ENCODE peak calls at places on chromosome 2, in four cellular contexts. H is AG09309, A is AG10803, P is WTC11. V is an unnamed sample.
A peak's percentile ranks its signal among the peaks of the same experiment; 100 is the strongest.

GRCh38 chr2:199850718-199851498 is at the start of gene FTCDNL1:
- DNase-seq in H (no peak), A (peak; percentile 51), P (peak; percentile 69), V (peak; percentile 64)

GRCh38 chr2:20590704-20591515 is 60.0 kb downstream of the HS1BP3 start:
- DNase-seq in H (no peak), A (peak; percentile 42), P (no peak), V (no peak)

GRCh38 chr2:221309888-221310287 is 262.2 kb downstream of the EPHA4 start:
- DNase-seq in H (no peak), A (no peak), P (no peak), V (no peak)

GRCh38 chr2:12501469-12502147 is 215.1 kb upstream of the TRIB2 start:
- DNase-seq in H (no peak), A (no peak), P (no peak), V (no peak)

GRCh38 chr2:189639003-189639609 is 22.2 kb upstream of the ASNSD1 start:
- DNase-seq in H (no peak), A (no peak), P (no peak), V (no peak)

GRCh38 chr2:45857848-45858520 is 206.5 kb downstream of the PRKCE start:
- DNase-seq in H (no peak), A (no peak), P (no peak), V (no peak)

GRCh38 chr2:199668648-199669047 is 182.3 kb downstream of the FTCDNL1 start:
- DNase-seq in H (no peak), A (no peak), P (no peak), V (no peak)

GRCh38 chr2:8002765-8003393 is 679.0 kb upstream of the ID2 start:
- DNase-seq in H (no peak), A (no peak), P (no peak), V (no peak)

GRCh38 chr2:61460168-61460567 is 10.7 kb downstream of the USP34 start:
- DNase-seq in H (peak; percentile 58), A (peak; percentile 80), P (no peak), V (no peak)

GRCh38 chr2:156956161-156956560 is 301.3 kb upstream of the GALNT5 start:
- DNase-seq in H (no peak), A (no peak), P (no peak), V (no peak)

GRCh38 chr2:165144315-165144714 is 59.5 kb downstream of the SCN3A start:
- DNase-seq in H (no peak), A (no peak), P (no peak), V (no peak)

GRCh38 chr2:120465989-120466703 is 120.2 kb downstream of the INHBB start:
- DNase-seq in H (no peak), A (no peak), P (peak; percentile 81), V (peak; percentile 53)

GRCh38 chr2:133213651-133214050 is 354.6 kb downstream of the NCKAP5 start:
- DNase-seq in H (no peak), A (no peak), P (no peak), V (no peak)

GRCh38 chr2:74290466-74291216 is 52.6 kb downstream of the SLC4A5 start:
- DNase-seq in H (no peak), A (no peak), P (no peak), V (no peak)

GRCh38 chr2:167258712-167259111 is 370.4 kb downstream of the XIRP2 start:
- DNase-seq in H (no peak), A (no peak), P (no peak), V (no peak)

GRCh38 chr2:157345647-157346389 is 20.2 kb upstream of the ERMN start:
- DNase-seq in H (no peak), A (no peak), P (no peak), V (no peak)

GRCh38 chr2:164061129-164061746 is 325.4 kb upstream of the FIGN start:
- DNase-seq in H (no peak), A (peak; percentile 22), P (peak; percentile 77), V (peak; percentile 63)

GRCh38 chr2:234412726-234413125 is 84.2 kb downstream of the ARL4C start:
- DNase-seq in H (peak; percentile 34), A (peak; percentile 75), P (no peak), V (no peak)

GRCh38 chr2:75025216-75025615 is 66.8 kb downstream of the POLE4 start:
- DNase-seq in H (no peak), A (no peak), P (no peak), V (no peak)

GRCh38 chr2:7927694-7928093 is 754.2 kb upstream of the ID2 start:
- DNase-seq in H (no peak), A (peak; percentile 44), P (no peak), V (no peak)

DNA sequence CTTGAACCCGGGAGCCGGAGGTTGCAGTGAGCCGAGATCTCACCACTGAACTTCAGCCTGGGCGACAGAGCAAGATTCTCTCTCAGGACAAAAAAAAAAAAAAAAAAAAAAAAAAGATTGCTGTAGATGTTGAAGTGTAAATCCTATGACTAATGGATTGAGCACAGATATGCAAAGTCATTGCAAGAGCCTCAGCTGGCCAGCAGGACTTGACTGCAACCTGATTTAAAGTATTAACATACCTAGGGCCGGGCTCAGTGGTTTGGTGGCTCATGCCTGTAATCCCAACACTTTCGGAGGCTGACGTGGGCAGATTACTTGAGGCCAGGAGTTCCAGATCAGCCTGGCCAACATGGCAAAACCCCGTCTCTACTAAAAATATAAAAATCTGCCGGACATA is 103.4 kb upstream of the MSH2 start:
- DNase-seq in H (peak; percentile 92), A (peak; percentile 89), P (no peak), V (no peak)
- TF ChIP-seq CTCF in H (no peak), A (peak; percentile 8), P (no peak), V (no peak)

GRCh38 chr2:187580462-187581124 is 26.4 kb upstream of the TFPI start:
- DNase-seq in H (peak; percentile 38), A (peak; percentile 73), P (no peak), V (no peak)
- TF ChIP-seq CTCF in H (peak; percentile 37), A (peak; percentile 55), P (no peak), V (no peak)

GRCh38 chr2:134791606-134792005 is 46.8 kb upstream of the ACMSD start:
- DNase-seq in H (no peak), A (no peak), P (no peak), V (no peak)
- TF ChIP-seq CTCF in H (no peak), A (no peak), P (no peak), V (no peak)

GRCh38 chr2:191369034-191369433 is 123.8 kb downstream of the MYO1B start:
- DNase-seq in H (no peak), A (no peak), P (no peak), V (no peak)
- TF ChIP-seq CTCF in H (no peak), A (peak; percentile 49), P (no peak), V (peak; percentile 50)

DNA sequence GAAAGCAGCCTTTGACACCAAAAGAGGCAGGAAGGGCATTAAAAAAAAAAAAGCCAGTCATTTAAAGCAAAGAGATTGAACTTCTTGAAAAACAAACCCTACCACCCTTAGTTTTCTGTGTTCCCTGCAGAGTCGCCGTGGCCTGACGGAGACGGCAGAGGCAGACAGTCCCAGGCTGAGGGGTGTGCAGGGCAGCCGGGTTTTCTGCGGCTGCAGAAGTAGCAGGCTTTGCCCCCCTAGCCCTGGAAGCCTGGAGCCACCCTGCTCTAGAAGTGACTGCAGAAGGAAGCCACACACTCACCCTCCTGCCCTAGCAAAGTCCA is 2.8 kb downstream of the INPP5D start:
- DNase-seq in H (no peak), A (no peak), P (no peak), V (no peak)
- TF ChIP-seq CTCF in H (no peak), A (no peak), P (no peak), V (no peak)

DNA sequence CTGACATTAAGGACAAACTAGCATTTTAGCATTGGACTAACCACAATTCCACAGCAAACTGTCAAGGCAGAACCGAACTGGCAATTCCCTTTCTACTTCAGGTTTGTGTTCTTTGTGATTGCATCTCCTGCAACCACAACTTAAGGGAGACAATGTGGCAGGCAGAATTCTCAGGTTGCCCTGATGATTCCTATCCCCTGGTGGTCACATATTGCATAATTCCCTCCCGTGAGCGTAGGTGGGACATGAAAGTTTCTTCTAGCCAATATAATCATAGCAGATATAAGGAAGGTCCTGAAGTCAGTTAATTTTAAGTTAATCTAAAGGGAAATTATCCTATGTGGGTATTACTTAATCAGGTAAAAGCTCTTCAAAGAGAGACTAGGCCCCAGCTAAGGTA is 45.8 kb upstream of the TNP1 start:
- DNase-seq in H (no peak), A (no peak), P (no peak), V (no peak)
- TF ChIP-seq CTCF in H (peak; percentile 15), A (no peak), P (no peak), V (peak; percentile 50)

GRCh38 chr2:155815851-155816250 is 516.7 kb downstream of the NR4A2 start:
- DNase-seq in H (no peak), A (no peak), P (peak; percentile 44), V (peak; percentile 20)
- TF ChIP-seq CTCF in H (no peak), A (no peak), P (no peak), V (peak; percentile 42)

GRCh38 chr2:231410293-231411004 is 14.9 kb downstream of the B3GNT7 start:
- DNase-seq in H (no peak), A (no peak), P (peak; percentile 82), V (no peak)
- TF ChIP-seq CTCF in H (peak; percentile 40), A (peak; percentile 35), P (peak; percentile 95), V (peak; percentile 82)